ENCODE peak calls at places on chromosomes 11 and 22, in six cellular contexts. I is activated naive CD8-positive, alpha-beta T cell treated with anti-CD3 and anti-CD28 coated beads, Interleukin-2, amount 50 U/mL, for 24 hours; S is stimulated activated CD4-positive, alpha-beta T cell treated with anti-CD3 and anti-CD28 coated beads, TNF-alpha, amount 100 ng/mL, for 1 hour; R is cardiac fibroblast; C is kidney epithelial cell; N is activated gamma-delta T cell. D is an unnamed sample.

GRCh38 chr22:22450343-22450839 is 58.2 kb downstream of the ZNF280B start:
- DNase-seq in I (no peak), S (no peak), R (no peak), C (no peak), N (no peak), D (no peak)

GRCh38 chr22:33576205-33576604 is 344.1 kb downstream of the LARGE1 start:
- DNase-seq in I (no peak), S (no peak), R (no peak), C (no peak), N (no peak), D (no peak)

GRCh38 chr22:39463931-39464390 is 7.1 kb downstream of the MGAT3 start:
- DNase-seq in I (no peak), S (no peak), R (peak), C (no peak), N (no peak), D (no peak)

GRCh38 chr22:41825376-41825775 is 7.5 kb upstream of the SREBF2 start:
- DNase-seq in I (no peak), S (no peak), R (peak), C (no peak), N (no peak), D (no peak)

GRCh38 chr11:61477734-61478148 is 30.8 kb upstream of the LRRC10B start:
- DNase-seq in I (peak), S (peak), R (peak), C (no peak), N (no peak), D (no peak)

GRCh38 chr22:32771761-32772160 is 29.7 kb upstream of the TIMP3 start:
- DNase-seq in I (no peak), S (no peak), R (no peak), C (no peak), N (no peak), D (no peak)

GRCh38 chr11:102114032-102114431 is 3.8 kb downstream of the YAP1 start:
- DNase-seq in I (no peak), S (no peak), R (no peak), C (no peak), N (no peak), D (no peak)

GRCh38 chr22:44337658-44338004 is 24.9 kb upstream of the SHISAL1 start:
- DNase-seq in I (peak), S (no peak), R (peak), C (no peak), N (no peak), D (no peak)

GRCh38 chr11:3840870-3841425 is at the start of gene RHOG:
- DNase-seq in I (peak), S (no peak), R (peak), C (peak), N (peak), D (no peak)

GRCh38 chr22:45454260-45454659 is 40.8 kb downstream of the RIBC2 start:
- DNase-seq in I (no peak), S (no peak), R (no peak), C (no peak), N (no peak), D (no peak)

GRCh38 chr11:102226702-102227101 is 90.6 kb upstream of the BIRC3 start:
- DNase-seq in I (no peak), S (no peak), R (peak), C (peak), N (no peak), D (no peak)

GRCh38 chr11:2533642-2534115 is 88.9 kb downstream of the KCNQ1 start:
- DNase-seq in I (peak), S (no peak), R (peak), C (peak), N (no peak), D (no peak)

GRCh38 chr11:64271339-64272132 is 12.9 kb downstream of the BAD start:
- DNase-seq in I (peak), S (peak), R (peak), C (peak), N (peak), D (no peak)

GRCh38 chr11:46127150-46127638 is 5.9 kb upstream of the PHF21A start:
- DNase-seq in I (peak), S (no peak), R (peak), C (no peak), N (no peak), D (no peak)

GRCh38 chr22:28247667-28248363 is 328.8 kb upstream of the PITPNB start:
- DNase-seq in I (no peak), S (no peak), R (no peak), C (no peak), N (no peak), D (no peak)

GRCh38 chr22:36612458-36612857 is 83.5 kb upstream of the EIF3D start:
- DNase-seq in I (no peak), S (no peak), R (peak), C (no peak), N (no peak), D (no peak)

GRCh38 chr11:2561283-2562180 is 116.7 kb downstream of the KCNQ1 start:
- DNase-seq in I (no peak), S (no peak), R (no peak), C (no peak), N (no peak), D (no peak)

GRCh38 chr22:46084943-46085830 is 65.1 kb upstream of the PPARA start:
- DNase-seq in I (no peak), S (no peak), R (peak), C (no peak), N (no peak), D (no peak)

GRCh38 chr11:3807856-3808845 is at the start of gene PGAP2:
- DNase-seq in I (peak), S (peak), R (peak), C (no peak), N (peak), D (no peak)

GRCh38 chr11:9530901-9531625 is 42.4 kb upstream of the WEE1 start:
- DNase-seq in I (no peak), S (no peak), R (no peak), C (no peak), N (no peak), D (no peak)

GRCh38 chr11:65855927-65856363 is 2.0 kb downstream of the CFL1 start:
- DNase-seq in I (no peak), S (no peak), R (no peak), C (no peak), N (no peak), D (no peak)

GRCh38 chr22:19052941-19053551 is 69.2 kb downstream of the DGCR2 start:
- DNase-seq in I (no peak), S (no peak), R (no peak), C (no peak), N (no peak), D (no peak)

GRCh38 chr11:125105921-125106320 is 5.5 kb downstream of the TMEM218 start:
- DNase-seq in I (no peak), S (no peak), R (no peak), C (no peak), N (no peak), D (no peak)

GRCh38 chr11:64545605-64546004 is 45.4 kb upstream of the SLC22A12 start:
- DNase-seq in I (no peak), S (no peak), R (peak), C (no peak), N (no peak), D (no peak)

GRCh38 chr11:76577199-76577920 is 93.2 kb downstream of the LRRC32 start:
- DNase-seq in I (no peak), S (no peak), R (peak), C (peak), N (no peak), D (no peak)

GRCh38 chr11:30712749-30713148 is 126.6 kb upstream of the MPPED2 start:
- DNase-seq in I (no peak), S (no peak), R (no peak), C (no peak), N (no peak), D (no peak)

GRCh38 chr11:133887692-133888332 is 42.5 kb upstream of the SPATA19 start:
- DNase-seq in I (no peak), S (no peak), R (no peak), C (no peak), N (no peak), D (no peak)

GRCh38 chr11:66559141-66559861 is 9.1 kb downstream of the CTSF start:
- DNase-seq in I (no peak), S (peak), R (peak), C (no peak), N (no peak), D (no peak)

GRCh38 chr22:50216684-50217520 is 16.1 kb downstream of the SELENOO start:
- DNase-seq in I (no peak), S (no peak), R (no peak), C (no peak), N (no peak), D (no peak)